ENCODE peak calls at places on chromosome 2, in six cellular contexts. L, N, F, G, Z and B are unnamed samples.

GRCh38 chr2:95158891-95159619 is 593 bp downstream of the ZNF514 start:
- DNase-seq in L (peak; percentile 42), N (peak; percentile 35), F (peak; percentile 14), G (peak; percentile 65), Z (peak; percentile 53), B (peak; percentile 54)

GRCh38 chr2:102237176-102237575 is 50.4 kb downstream of the IL1RL2 start:
- DNase-seq in L (no peak), N (no peak), F (no peak), G (no peak), Z (no peak), B (no peak)

GRCh38 chr2:44994377-44994776 is 14.9 kb downstream of the SIX2 start:
- DNase-seq in L (no peak), N (no peak), F (no peak), G (no peak), Z (no peak), B (no peak)

GRCh38 chr2:109260886-109261700 is 132.1 kb downstream of the SH3RF3 start:
- DNase-seq in L (no peak), N (no peak), F (no peak), G (no peak), Z (peak; percentile 40), B (no peak)

GRCh38 chr2:1743396-1744150 is 742 bp downstream of the PXDN start:
- DNase-seq in L (peak; percentile 65), N (no peak), F (no peak), G (peak; percentile 76), Z (peak; percentile 74), B (no peak)

GRCh38 chr2:163713534-163714311 is 22.1 kb downstream of the FIGN start:
- DNase-seq in L (no peak), N (peak; percentile 28), F (no peak), G (no peak), Z (peak; percentile 24), B (no peak)

GRCh38 chr2:25938345-25938744 is 44.0 kb downstream of the KIF3C start:
- DNase-seq in L (no peak), N (no peak), F (no peak), G (no peak), Z (no peak), B (no peak)

GRCh38 chr2:105176429-105176828 is 65.1 kb upstream of the GPR45 start:
- DNase-seq in L (no peak), N (no peak), F (no peak), G (no peak), Z (no peak), B (no peak)

GRCh38 chr2:187586091-187586632 is 31.9 kb upstream of the TFPI start:
- DNase-seq in L (no peak), N (no peak), F (no peak), G (no peak), Z (peak; percentile 72), B (no peak)

GRCh38 chr2:11563784-11564666 is 30.2 kb downstream of the GREB1 start:
- DNase-seq in L (no peak), N (no peak), F (no peak), G (no peak), Z (no peak), B (peak; percentile 18)

GRCh38 chr2:51813245-51813644 is 781.3 kb upstream of the NRXN1 start:
- DNase-seq in L (no peak), N (no peak), F (no peak), G (no peak), Z (peak; percentile 32), B (no peak)

GRCh38 chr2:20224716-20225293 is at the start of gene SDC1:
- DNase-seq in L (no peak), N (peak; percentile 73), F (no peak), G (peak; percentile 64), Z (peak; percentile 43), B (peak; percentile 81)

GRCh38 chr2:120350125-120350524 is 4.2 kb downstream of the INHBB start:
- DNase-seq in L (no peak), N (no peak), F (no peak), G (no peak), Z (no peak), B (no peak)

GRCh38 chr2:67825476-67825875 is 237.3 kb downstream of the C1D start:
- DNase-seq in L (no peak), N (no peak), F (no peak), G (no peak), Z (peak; percentile 72), B (no peak)

GRCh38 chr2:60104514-60105501 is 448.6 kb downstream of the BCL11A start:
- DNase-seq in L (no peak), N (no peak), F (no peak), G (no peak), Z (no peak), B (no peak)

GRCh38 chr2:180240774-180241173 is 233.7 kb upstream of the CWC22 start:
- DNase-seq in L (no peak), N (peak; percentile 21), F (no peak), G (no peak), Z (peak; percentile 21), B (peak; percentile 15)

GRCh38 chr2:25960920-25961319 is 21.4 kb downstream of the KIF3C start:
- DNase-seq in L (no peak), N (no peak), F (no peak), G (no peak), Z (peak; percentile 30), B (no peak)

GRCh38 chr2:23380562-23381065 is 4.4 kb upstream of the KLHL29 start:
- DNase-seq in L (no peak), N (peak; percentile 66), F (no peak), G (no peak), Z (no peak), B (no peak)

GRCh38 chr2:109655287-109655686 is 41.1 kb downstream of the SOWAHC start:
- DNase-seq in L (no peak), N (no peak), F (no peak), G (no peak), Z (no peak), B (no peak)

GRCh38 chr2:56202722-56203121 is 18.9 kb downstream of the CCDC85A start:
- DNase-seq in L (no peak), N (no peak), F (no peak), G (no peak), Z (no peak), B (no peak)

GRCh38 chr2:38496927-38497669 is 105.6 kb downstream of the HNRNPLL start:
- DNase-seq in L (no peak), N (no peak), F (no peak), G (no peak), Z (no peak), B (peak; percentile 15)

GRCh38 chr2:110793034-110793433 is 60.7 kb downstream of the ACOXL start:
- DNase-seq in L (no peak), N (no peak), F (no peak), G (no peak), Z (no peak), B (no peak)

GRCh38 chr2:218405365-218406208 is 5.9 kb downstream of the CTDSP1 start:
- DNase-seq in L (peak; percentile 60), N (no peak), F (no peak), G (no peak), Z (no peak), B (no peak)

GRCh38 chr2:233974530-233975071 is 57.4 kb downstream of the TRPM8 start:
- DNase-seq in L (peak; percentile 19), N (peak; percentile 95), F (peak; percentile 58), G (no peak), Z (peak; percentile 79), B (peak; percentile 32)

GRCh38 chr2:158142568-158143332 is 41.1 kb downstream of the UPP2 start:
- DNase-seq in L (no peak), N (no peak), F (no peak), G (no peak), Z (peak; percentile 88), B (peak; percentile 40)

GRCh38 chr2:182852090-182852489 is 14.3 kb downstream of the FRZB start:
- DNase-seq in L (no peak), N (peak; percentile 8), F (no peak), G (no peak), Z (no peak), B (no peak)

GRCh38 chr2:102606353-102606752 is 13.0 kb upstream of the SLC9A2 start:
- DNase-seq in L (no peak), N (no peak), F (no peak), G (no peak), Z (peak; percentile 18), B (peak; percentile 70)

GRCh38 chr2:192148620-192149321 is 46.0 kb downstream of the TMEFF2 start:
- DNase-seq in L (no peak), N (no peak), F (no peak), G (no peak), Z (peak; percentile 10), B (no peak)

GRCh38 chr2:217383620-217384019 is 523.8 kb upstream of the TNP1 start:
- DNase-seq in L (no peak), N (no peak), F (no peak), G (no peak), Z (peak; percentile 37), B (no peak)

GRCh38 chr2:226023383-226023782 is 623.9 kb downstream of the NYAP2 start:
- DNase-seq in L (no peak), N (no peak), F (no peak), G (no peak), Z (no peak), B (no peak)

GRCh38 chr2:75268112-75268511 is 68.8 kb upstream of the TACR1 start:
- DNase-seq in L (no peak), N (no peak), F (no peak), G (no peak), Z (no peak), B (no peak)

GRCh38 chr2:168694876-168695275 is 107.6 kb upstream of the NOSTRIN start:
- DNase-seq in L (no peak), N (no peak), F (no peak), G (no peak), Z (no peak), B (no peak)

GRCh38 chr2:36290306-36290705 is 65.3 kb upstream of the CRIM1 start:
- DNase-seq in L (no peak), N (no peak), F (no peak), G (no peak), Z (no peak), B (no peak)